ENCODE peak calls at places on chromosomes 5 and 9, in five cellular contexts. T is spleen, S is heart left ventricle, K is ovary, D is endothelial cell of umbilical vein. Q is an unnamed sample.

GRCh38 chr5:37751227-37751626 is 88.6 kb downstream of the GDNF start:
- DNase-seq in T (no peak), S (no peak), K (no peak), D (no peak), Q (no peak)

GRCh38 chr9:35318741-35319140 is 156.9 kb downstream of the UNC13B start:
- DNase-seq in T (no peak), S (no peak), K (no peak), D (peak; percentile 9), Q (no peak)

GRCh38 chr5:76715734-76716455 is at the start of gene F2R:
- DNase-seq in T (peak; percentile 92), S (peak; percentile 77), K (peak; percentile 38), D (peak; percentile 94), Q (peak; percentile 28)

GRCh38 chr5:55868846-55869245 is 17.7 kb downstream of the IL31RA start:
- DNase-seq in T (no peak), S (no peak), K (no peak), D (peak; percentile 99), Q (no peak)

GRCh38 chr9:98341157-98342102 is 86.0 kb upstream of the TBC1D2 start:
- DNase-seq in T (no peak), S (no peak), K (no peak), D (peak; percentile 64), Q (no peak)

GRCh38 chr9:92671323-92671722 is 1.4 kb upstream of the IPPK start:
- DNase-seq in T (no peak), S (peak; percentile 35), K (peak; percentile 70), D (peak; percentile 70), Q (peak; percentile 36)

GRCh38 chr9:131886839-131887238 is 147.0 kb upstream of the RAPGEF1 start:
- DNase-seq in T (no peak), S (no peak), K (no peak), D (no peak), Q (no peak)

GRCh38 chr5:59021837-59022514 is 439.1 kb downstream of the RAB3C start:
- DNase-seq in T (no peak), S (peak; percentile 23), K (no peak), D (no peak), Q (peak; percentile 69)

GRCh38 chr5:386432-387341 is 56.3 kb upstream of the EXOC3 start:
- DNase-seq in T (no peak), S (no peak), K (no peak), D (no peak), Q (no peak)

GRCh38 chr9:112140936-112141335 is 34.2 kb downstream of the SUSD1 start:
- DNase-seq in T (no peak), S (no peak), K (no peak), D (no peak), Q (no peak)

GRCh38 chr5:128349044-128349629 is 188.9 kb downstream of the FBN2 start:
- DNase-seq in T (no peak), S (no peak), K (no peak), D (no peak), Q (no peak)

GRCh38 chr5:61020415-61020814 is 75.4 kb downstream of the NDUFAF2 start:
- DNase-seq in T (no peak), S (no peak), K (no peak), D (no peak), Q (peak; percentile 15)

GRCh38 chr5:150180241-150181027 is 9.4 kb upstream of the SLC6A7 start:
- DNase-seq in T (no peak), S (peak; percentile 72), K (no peak), D (no peak), Q (peak; percentile 32)

GRCh38 chr5:81924467-81924866 is 47.4 kb upstream of the ATG10 start:
- DNase-seq in T (no peak), S (no peak), K (no peak), D (no peak), Q (peak; percentile 84)

GRCh38 chr5:10733426-10733825 is 27.6 kb downstream of the DAP start:
- DNase-seq in T (no peak), S (no peak), K (no peak), D (no peak), Q (no peak)

GRCh38 chr5:55636711-55637110 is 75.4 kb downstream of the SLC38A9 start:
- DNase-seq in T (no peak), S (peak; percentile 53), K (no peak), D (no peak), Q (no peak)

GRCh38 chr9:82147798-82148440 is 159.3 kb downstream of the SPATA31D1 start:
- DNase-seq in T (no peak), S (no peak), K (no peak), D (no peak), Q (no peak)

GRCh38 chr9:90044710-90045151 is 439.9 kb downstream of the GADD45G start:
- DNase-seq in T (no peak), S (no peak), K (no peak), D (peak; percentile 7), Q (no peak)

GRCh38 chr5:127785098-127785927 is 82.1 kb downstream of the CCDC192 start:
- DNase-seq in T (no peak), S (no peak), K (no peak), D (no peak), Q (no peak)

GRCh38 chr9:128724744-128725211 is 851 bp upstream of the ZDHHC12 start:
- DNase-seq in T (peak; percentile 86), S (peak; percentile 83), K (peak; percentile 63), D (peak; percentile 70), Q (peak; percentile 56)
- TF ChIP-seq POLR2A in T (no peak), S (no peak), K (no peak), D (no peak), Q (no peak)

GRCh38 chr5:157326440-157327023 is 60.6 kb downstream of the CYFIP2 start:
- DNase-seq in T (no peak), S (no peak), K (no peak), D (no peak), Q (no peak)

GRCh38 chr5:157322581-157322980 is 56.7 kb downstream of the CYFIP2 start:
- DNase-seq in T (no peak), S (no peak), K (no peak), D (no peak), Q (no peak)

GRCh38 chr5:157323107-157323706 is 57.3 kb downstream of the CYFIP2 start:
- DNase-seq in T (no peak), S (no peak), K (no peak), D (no peak), Q (no peak)

GRCh38 chr5:157327771-157328170 is 61.8 kb downstream of the CYFIP2 start:
- DNase-seq in T (no peak), S (no peak), K (no peak), D (no peak), Q (no peak)

DNA sequence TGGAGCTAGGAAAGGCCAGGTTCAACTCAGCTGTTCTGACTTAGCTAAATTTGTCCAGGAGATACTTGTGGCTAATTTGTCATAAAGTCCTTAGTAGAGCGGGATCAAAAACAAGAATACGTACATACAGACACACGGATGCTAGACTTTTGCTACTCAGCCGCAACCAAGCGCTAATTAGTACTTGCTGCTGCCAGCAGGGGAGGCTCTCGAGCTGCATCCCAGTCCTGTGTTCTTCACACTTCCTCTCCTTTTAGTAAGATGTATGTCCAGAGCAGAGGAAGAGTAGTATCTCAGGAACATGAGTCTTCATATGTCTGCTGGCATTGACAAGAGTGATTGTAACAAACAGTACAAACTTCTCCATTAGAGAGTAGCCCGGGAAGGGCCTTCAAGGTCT is 58.3 kb downstream of the CYFIP2 start:
- DNase-seq in T (no peak), S (no peak), K (no peak), D (no peak), Q (no peak)
- TF ChIP-seq CTCF in T (no peak), S (peak; percentile 18), K (no peak), D (no peak), Q (no peak)

DNA sequence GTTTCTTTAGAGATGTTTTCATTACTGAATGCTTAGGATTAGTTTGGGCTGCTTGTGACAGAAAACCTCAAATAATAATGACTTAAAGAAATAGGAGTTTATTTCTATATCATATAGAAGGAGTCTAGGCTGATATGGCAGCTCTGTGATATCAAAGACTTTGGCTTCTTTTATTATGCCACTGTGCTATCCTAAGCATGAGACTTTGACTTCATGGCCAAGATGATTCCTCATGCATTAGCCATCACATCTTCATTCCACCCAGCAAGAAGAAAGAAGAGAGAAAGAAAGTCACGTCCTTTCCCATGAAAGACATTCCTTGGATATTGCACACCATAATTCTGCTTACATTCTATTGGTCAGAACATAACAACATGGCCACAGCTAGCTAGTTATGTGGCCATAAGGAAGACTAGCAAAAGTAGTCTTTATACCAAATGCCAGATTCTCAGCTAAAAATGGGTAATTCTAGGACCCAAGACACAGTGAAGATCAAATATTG is 76.2 kb downstream of the DAPK1 start:
- DNase-seq in T (no peak), S (no peak), K (no peak), D (no peak), Q (no peak)
- H3K4me1 ChIP-seq in T (peaks cover 2% of the 10 kb centered on the region), S (peaks cover 13% of the 10 kb centered on the region), K (peaks cover 42% of the 10 kb centered on the region), D (peaks cover 25% of the 10 kb centered on the region), Q (peaks cover 33% of the 10 kb centered on the region)

GRCh38 chr5:119333421-119333851 is 22.4 kb upstream of the TNFAIP8 start:
- DNase-seq in T (no peak), S (no peak), K (no peak), D (no peak), Q (no peak)

GRCh38 chr5:119335261-119335677 is 20.6 kb upstream of the TNFAIP8 start:
- DNase-seq in T (no peak), S (no peak), K (no peak), D (no peak), Q (no peak)

GRCh38 chr5:119330367-119331183 is 25.2 kb upstream of the TNFAIP8 start:
- DNase-seq in T (no peak), S (no peak), K (no peak), D (peak; percentile 37), Q (no peak)

GRCh38 chr5:119331566-119332095 is 24.2 kb upstream of the TNFAIP8 start:
- DNase-seq in T (no peak), S (no peak), K (no peak), D (no peak), Q (no peak)

DNA sequence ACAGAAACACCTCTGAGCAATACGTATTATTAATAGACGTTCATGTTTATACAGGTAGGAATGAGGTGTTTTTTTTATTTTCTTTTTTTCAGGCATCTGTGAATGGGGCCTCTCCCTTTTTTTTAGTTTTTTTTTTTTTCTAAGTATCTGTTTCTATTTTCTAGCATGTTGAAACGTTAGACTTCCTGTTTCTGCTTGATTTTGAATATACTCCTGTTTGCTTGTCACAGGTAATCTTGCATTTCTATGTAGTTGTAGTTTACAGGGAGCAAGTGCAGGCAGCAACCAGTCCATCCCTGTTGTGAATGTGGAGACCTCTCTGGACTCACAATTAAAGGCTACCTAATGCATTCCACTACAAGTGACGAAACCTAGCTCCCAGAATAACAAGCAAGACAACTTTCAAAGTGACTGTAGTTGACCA is 22.8 kb upstream of the TNFAIP8 start:
- DNase-seq in T (no peak), S (no peak), K (no peak), D (no peak), Q (no peak)
- TF ChIP-seq POLR2A in T (peak; percentile 33), S (no peak), K (no peak), D (no peak), Q (peak; percentile 35)

DNA sequence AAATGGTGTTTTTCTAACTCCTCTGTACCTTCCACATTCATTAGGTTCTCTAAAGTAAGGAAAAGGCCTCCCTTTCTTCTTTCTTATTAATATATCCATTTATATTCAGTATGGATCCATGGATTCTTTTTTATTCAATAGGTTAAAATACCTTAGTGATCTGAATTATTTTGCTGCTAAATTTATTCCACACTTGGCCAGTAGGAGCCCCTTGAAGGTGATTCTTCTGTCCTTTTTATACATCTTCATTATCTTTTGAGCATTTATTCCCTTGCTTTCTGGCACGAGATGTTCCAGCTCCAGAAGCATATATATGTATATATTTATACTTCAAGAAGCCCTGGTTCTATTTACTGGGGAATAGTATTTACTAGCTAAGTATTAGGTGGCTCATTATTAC is 311.8 kb upstream of the SGCD start:
- DNase-seq in T (no peak), S (no peak), K (no peak), D (no peak), Q (no peak)
- TF ChIP-seq CTCF in T (no peak), S (no peak), K (no peak), D (no peak), Q (no peak)

GRCh38 chr9:135987838-135988404 is 26.7 kb upstream of the UBAC1 start:
- DNase-seq in T (no peak), S (no peak), K (no peak), D (no peak), Q (no peak)
- H3K4me1 ChIP-seq in T (peaks cover 23% of the 10 kb centered on the region), S (peaks cover 36% of the 10 kb centered on the region), K (peaks cover 6% of the 10 kb centered on the region), D (peaks cover 16% of the 10 kb centered on the region), Q (peaks cover 19% of the 10 kb centered on the region)

Q was measured in thyroid gland.